ENCODE peak calls at places on chromosome 19, in four cellular contexts. X is uterus, N is ovary, W is IMR-90. F is an unnamed sample.

GRCh38 chr19:6041071-6041470 is 63.1 kb upstream of the RANBP3 start:
- DNase-seq in X (no peak), N (no peak), W (no peak), F (no peak)

GRCh38 chr19:5951338-5951861 is 26.5 kb downstream of the RANBP3 start:
- DNase-seq in X (no peak), N (no peak), W (no peak), F (no peak)

GRCh38 chr19:50933640-50934039 is 19.2 kb downstream of the KLK5 start:
- DNase-seq in X (no peak), N (no peak), W (peak; percentile 24), F (no peak)

GRCh38 chr19:16899566-16900075 is 10.8 kb downstream of the F2RL3 start:
- DNase-seq in X (no peak), N (no peak), W (no peak), F (no peak)

GRCh38 chr19:44627631-44628030 is 14.3 kb downstream of the IGSF23 start:
- DNase-seq in X (no peak), N (no peak), W (no peak), F (no peak)

GRCh38 chr19:13920940-13921744 is 15.1 kb downstream of the CC2D1A start:
- DNase-seq in X (no peak), N (no peak), W (peak; percentile 44), F (no peak)

GRCh38 chr19:4065430-4066175 is 1.1 kb downstream of the ZBTB7A start:
- DNase-seq in X (peak; percentile 95), N (peak; percentile 97), W (peak; percentile 98), F (peak; percentile 96)

GRCh38 chr19:39409886-39410619 is 2.4 kb upstream of the PLEKHG2 start:
- DNase-seq in X (peak; percentile 85), N (peak; percentile 84), W (no peak), F (peak; percentile 62)

GRCh38 chr19:5691205-5691929 is 1.3 kb downstream of the RPL36 start:
- DNase-seq in X (peak; percentile 68), N (peak; percentile 75), W (peak; percentile 31), F (peak; percentile 62)

GRCh38 chr19:31946491-31946890 is 398.9 kb upstream of the ZNF507 start:
- DNase-seq in X (no peak), N (no peak), W (no peak), F (no peak)

GRCh38 chr19:10290876-10291553 is 1.3 kb downstream of the ICAM5 start:
- DNase-seq in X (peak; percentile 36), N (peak; percentile 47), W (peak; percentile 54), F (no peak)

GRCh38 chr19:11204943-11205349 is 7.6 kb upstream of the KANK2 start:
- DNase-seq in X (peak; percentile 70), N (peak; percentile 60), W (no peak), F (no peak)

GRCh38 chr19:44603201-44603945 is 10.0 kb upstream of the IGSF23 start:
- DNase-seq in X (peak; percentile 27), N (no peak), W (peak; percentile 99), F (no peak)

GRCh38 chr19:10338940-10339339 is 484 bp downstream of the ICAM3 start:
- DNase-seq in X (no peak), N (no peak), W (no peak), F (no peak)

GRCh38 chr19:21256722-21257121 is 72.5 kb downstream of the ZNF708 start:
- DNase-seq in X (no peak), N (peak; percentile 20), W (peak; percentile 4), F (no peak)

GRCh38 chr19:3338541-3339181 is 27.7 kb upstream of the NFIC start:
- DNase-seq in X (no peak), N (peak; percentile 33), W (no peak), F (peak; percentile 49)

GRCh38 chr19:3233831-3234230 is 9.4 kb downstream of the CELF5 start:
- DNase-seq in X (no peak), N (no peak), W (no peak), F (no peak)

GRCh38 chr19:17841810-17842662 is 5.7 kb downstream of the JAK3 start:
- DNase-seq in X (peak; percentile 75), N (peak; percentile 99), W (peak; percentile 63), F (peak; percentile 48)

GRCh38 chr19:799076-799881 is 2.0 kb downstream of the PTBP1 start:
- DNase-seq in X (no peak), N (no peak), W (peak; percentile 49), F (no peak)

GRCh38 chr19:29523568-29523967 is 2.2 kb upstream of the VSTM2B start:
- DNase-seq in X (no peak), N (no peak), W (no peak), F (no peak)

GRCh38 chr19:7830823-7831222 is 805 bp downstream of the EVI5L start:
- DNase-seq in X (no peak), N (no peak), W (no peak), F (no peak)

GRCh38 chr19:13938361-13939027 is at the start of gene PODNL1:
- DNase-seq in X (no peak), N (peak; percentile 39), W (peak; percentile 53), F (no peak)

GRCh38 chr19:2462635-2463421 is 6.1 kb upstream of the LMNB2 start:
- DNase-seq in X (peak; percentile 90), N (peak; percentile 90), W (peak; percentile 96), F (peak; percentile 83)

GRCh38 chr19:3471954-3472655 is 8.2 kb downstream of the SMIM24 start:
- DNase-seq in X (no peak), N (no peak), W (no peak), F (peak; percentile 19)

GRCh38 chr19:14385492-14385891 is 4.2 kb downstream of the ADGRE5 start:
- DNase-seq in X (no peak), N (no peak), W (no peak), F (no peak)

GRCh38 chr19:38596057-38596981 is 21.4 kb downstream of the MAP4K1 start:
- DNase-seq in X (no peak), N (peak; percentile 30), W (no peak), F (no peak)

GRCh38 chr19:44708940-44709339 is 10.0 kb downstream of the CEACAM16 start:
- DNase-seq in X (no peak), N (no peak), W (no peak), F (no peak)

GRCh38 chr19:14165986-14166385 is 29.6 kb upstream of the ASF1B start:
- DNase-seq in X (no peak), N (no peak), W (no peak), F (no peak)

GRCh38 chr19:6516659-6517291 is 14.1 kb upstream of the TNFSF9 start:
- DNase-seq in X (peak; percentile 77), N (peak; percentile 79), W (peak; percentile 62), F (peak; percentile 85)

GRCh38 chr19:54460230-54461005 is 3.2 kb downstream of the LENG9 start:
- DNase-seq in X (no peak), N (no peak), W (no peak), F (no peak)

GRCh38 chr19:988510-988909 is 4.4 kb downstream of the WDR18 start:
- DNase-seq in X (no peak), N (no peak), W (no peak), F (no peak)

DNA sequence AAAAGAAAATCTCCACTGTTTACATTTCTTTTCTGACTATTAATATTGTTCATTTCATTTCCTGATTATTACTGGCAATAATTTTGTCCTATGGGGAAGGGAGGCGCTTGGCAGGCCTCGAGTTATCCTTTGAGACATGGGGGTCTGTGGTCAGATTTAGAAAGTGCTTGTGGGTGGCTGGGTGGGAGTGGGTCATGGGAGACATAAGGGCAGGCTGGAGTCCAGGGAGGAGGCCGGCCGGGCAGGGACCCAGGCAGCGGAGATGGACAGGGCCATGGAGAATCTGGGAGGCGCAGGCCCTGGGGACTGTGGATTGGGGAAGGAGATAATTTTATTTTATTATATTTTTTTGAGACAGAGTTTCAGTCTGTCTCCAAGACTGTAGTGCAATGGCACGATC is 40.1 kb downstream of the LTBP4 start:
- DNase-seq in X (no peak), N (no peak), W (no peak), F (no peak)
- H3K9me3 ChIP-seq in X (no peaks in the 10 kb centered on the region), N (no peaks in the 10 kb centered on the region), W (no peaks in the 10 kb centered on the region), F (no peaks in the 10 kb centered on the region)

DNA sequence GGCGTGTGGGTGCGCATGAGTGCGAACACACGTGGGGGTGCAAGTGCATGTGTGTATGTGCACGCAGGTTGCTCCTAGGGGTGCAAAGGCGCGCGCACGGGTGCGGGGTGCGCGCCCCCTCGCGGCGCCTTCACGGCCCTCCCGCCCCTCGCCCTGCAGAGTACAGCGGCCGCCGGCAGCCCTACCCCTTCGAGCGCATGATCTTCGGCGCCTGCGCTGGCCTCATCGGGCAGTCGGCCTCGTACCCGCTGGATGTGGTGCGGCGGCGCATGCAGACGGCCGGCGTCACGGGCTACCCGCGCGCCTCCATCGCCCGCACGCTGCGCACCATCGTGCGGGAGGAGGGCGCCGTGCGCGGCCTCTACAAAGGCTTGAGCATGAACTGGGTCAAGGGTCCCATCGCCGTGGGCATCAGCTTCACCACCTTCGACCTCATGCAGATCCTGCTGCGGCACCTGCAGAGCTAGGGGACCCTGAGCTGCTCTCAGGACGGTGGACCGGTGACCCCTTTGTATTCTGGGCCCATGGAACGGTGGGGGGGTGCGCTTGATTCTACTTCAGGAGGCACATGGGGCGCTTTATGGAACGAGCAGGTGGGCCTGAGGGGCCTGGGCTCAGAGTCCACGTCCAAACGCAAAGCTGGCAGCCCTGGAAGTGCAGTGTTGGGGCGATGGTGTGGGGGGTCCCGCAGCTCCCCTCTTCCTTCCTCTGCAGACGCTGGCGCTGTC is 27.7 kb downstream of the TMEM161A start:
- DNase-seq in X (no peak), N (peak; percentile 39), W (no peak), F (no peak)
- TF ChIP-seq CTCF in X (peak; percentile 31), N (no peak), W (no peak), F (peak; percentile 8)

DNA sequence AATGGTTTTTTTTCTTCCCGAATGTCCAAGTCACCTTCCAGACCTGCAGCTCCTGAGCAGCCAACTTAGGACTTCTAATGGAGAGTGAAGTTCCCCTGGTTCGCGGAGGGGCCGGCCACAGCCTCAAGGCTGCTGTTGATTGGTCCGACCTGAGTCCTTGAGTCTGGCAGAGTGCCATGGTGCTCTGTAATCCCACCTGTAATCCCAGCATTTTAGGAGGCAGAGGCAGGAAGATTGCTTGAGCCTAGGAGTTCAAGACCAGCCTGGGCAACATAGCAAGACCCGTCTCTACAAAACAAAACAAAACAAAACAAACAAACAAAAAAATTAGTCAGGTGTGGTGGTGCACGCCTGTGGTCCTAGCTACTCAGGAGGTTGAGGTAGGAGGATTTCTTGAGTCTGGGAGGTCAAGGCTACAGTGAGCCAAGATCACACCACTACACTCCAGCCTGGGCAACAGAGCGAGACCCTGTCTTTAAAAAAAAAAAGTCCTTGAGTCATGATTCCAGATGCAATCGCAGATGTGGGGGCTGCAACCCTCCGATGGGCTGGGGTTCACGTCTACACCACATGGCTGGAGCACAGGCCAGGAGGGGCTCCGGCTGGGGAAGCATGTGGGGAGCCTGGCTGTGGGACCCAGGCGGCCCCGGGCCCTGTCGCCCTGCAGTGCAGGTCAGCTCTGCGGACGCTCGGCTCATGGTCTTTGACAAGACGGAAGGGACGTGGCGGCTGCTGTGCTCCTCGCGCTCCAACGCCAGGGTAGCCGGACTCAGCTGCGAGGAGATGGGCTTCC is 17.7 kb downstream of the HPN start:
- DNase-seq in X (no peak), N (no peak), W (no peak), F (no peak)
- TF ChIP-seq POLR2A in X (no peak), N (no peak), W (no peak), F (no peak)

GRCh38 chr19:58439576-58440554 is at the start of gene ZNF132:
- DNase-seq in X (peak; percentile 99), N (peak; percentile 97), W (peak; percentile 100), F (peak; percentile 99)

GRCh38 chr19:58428617-58429016 is 11.3 kb downstream of the ZNF132 start:
- DNase-seq in X (no peak), N (no peak), W (no peak), F (no peak)

GRCh38 chr19:58429745-58430144 is 10.2 kb downstream of the ZNF132 start:
- DNase-seq in X (no peak), N (no peak), W (peak; percentile 26), F (no peak)

DNA sequence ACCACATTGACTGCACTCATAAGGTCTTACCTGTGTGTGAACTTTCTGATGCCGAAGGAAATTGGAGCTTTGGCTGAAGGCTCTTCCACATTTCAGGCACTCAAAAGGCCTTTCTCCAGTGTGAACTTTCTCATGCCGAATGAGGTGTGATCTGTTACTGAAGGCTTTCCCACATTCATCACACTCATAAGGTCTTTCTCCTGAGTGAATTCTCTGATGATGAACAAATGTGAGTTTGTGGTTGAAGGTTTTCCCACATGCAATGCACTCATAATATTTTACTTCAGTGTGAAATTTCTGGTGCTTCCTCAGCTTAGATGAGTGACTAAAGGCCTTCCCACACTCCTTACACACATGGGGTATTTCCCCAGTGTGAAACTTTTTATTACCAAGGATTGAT is 5.7 kb downstream of the ZNF132 start:
- DNase-seq in X (no peak), N (no peak), W (peak; percentile 18), F (no peak)
- H3K9me3 ChIP-seq in X (no peaks in the 10 kb centered on the region), N (peaks cover 25% of the 10 kb centered on the region), W (peaks cover 81% of the 10 kb centered on the region), F (peaks cover 5% of the 10 kb centered on the region)

F was measured in prostate gland.